ENCODE peak calls at places on chromosomes 2 and 18, in ten cellular contexts. One of them, this sample, is unnamed.

GRCh38 chr2:40488927-40489677 is 37.2 kb upstream of the SLC8A1 start:
- DNase-seq in AG10803: peak
- DNase-seq in M059J: peak
- DNase-seq in iPS-NIHi11: no peak
- DNase-seq in activated naive CD4-positive, alpha-beta T cell: no peak
- DNase-seq in ACHN: peak
- DNase-seq in T-helper 1 cell: no peak
- DNase-seq in bronchial epithelial cell: no peak
- DNase-seq in stimulated activated CD4-positive, alpha-beta T cell treated with anti-CD3 and anti-CD28 coated beads, Interleukin-2, amount 100 ng/mL, for 48 hours: no peak
- DNase-seq in amniotic stem cell: no peak
- DNase-seq in this sample: peak

GRCh38 chr2:239824051-239824694 is 201.0 kb downstream of the NDUFA10 start:
- DNase-seq in AG10803: no peak
- DNase-seq in M059J: peak
- DNase-seq in iPS-NIHi11: peak
- DNase-seq in activated naive CD4-positive, alpha-beta T cell: no peak
- DNase-seq in ACHN: peak
- DNase-seq in T-helper 1 cell: no peak
- DNase-seq in bronchial epithelial cell: peak
- DNase-seq in stimulated activated CD4-positive, alpha-beta T cell treated with anti-CD3 and anti-CD28 coated beads, Interleukin-2, amount 100 ng/mL, for 48 hours: no peak
- DNase-seq in amniotic stem cell: no peak
- DNase-seq in this sample: peak

GRCh38 chr2:100291152-100291970 is 30.9 kb downstream of the LONRF2 start:
- DNase-seq in AG10803: peak
- DNase-seq in M059J: peak
- DNase-seq in iPS-NIHi11: no peak
- DNase-seq in activated naive CD4-positive, alpha-beta T cell: no peak
- DNase-seq in ACHN: peak
- DNase-seq in T-helper 1 cell: peak
- DNase-seq in bronchial epithelial cell: peak
- DNase-seq in stimulated activated CD4-positive, alpha-beta T cell treated with anti-CD3 and anti-CD28 coated beads, Interleukin-2, amount 100 ng/mL, for 48 hours: peak
- DNase-seq in amniotic stem cell: peak
- DNase-seq in this sample: peak

GRCh38 chr2:96111823-96112500 is 4.4 kb downstream of the ADRA2B start:
- DNase-seq in AG10803: no peak
- DNase-seq in M059J: no peak
- DNase-seq in iPS-NIHi11: no peak
- DNase-seq in activated naive CD4-positive, alpha-beta T cell: no peak
- DNase-seq in ACHN: no peak
- DNase-seq in T-helper 1 cell: no peak
- DNase-seq in bronchial epithelial cell: peak
- DNase-seq in stimulated activated CD4-positive, alpha-beta T cell treated with anti-CD3 and anti-CD28 coated beads, Interleukin-2, amount 100 ng/mL, for 48 hours: no peak
- DNase-seq in amniotic stem cell: no peak
- DNase-seq in this sample: no peak

GRCh38 chr2:85516649-85517389 is 22.1 kb upstream of the MAT2A start:
- DNase-seq in AG10803: no peak
- DNase-seq in M059J: peak
- DNase-seq in iPS-NIHi11: no peak
- DNase-seq in activated naive CD4-positive, alpha-beta T cell: no peak
- DNase-seq in ACHN: no peak
- DNase-seq in T-helper 1 cell: no peak
- DNase-seq in bronchial epithelial cell: peak
- DNase-seq in stimulated activated CD4-positive, alpha-beta T cell treated with anti-CD3 and anti-CD28 coated beads, Interleukin-2, amount 100 ng/mL, for 48 hours: no peak
- DNase-seq in amniotic stem cell: no peak
- DNase-seq in this sample: peak

GRCh38 chr2:158686166-158686792 is 108.8 kb upstream of the DAPL1 start:
- DNase-seq in AG10803: peak
- DNase-seq in M059J: no peak
- DNase-seq in iPS-NIHi11: no peak
- DNase-seq in activated naive CD4-positive, alpha-beta T cell: no peak
- DNase-seq in ACHN: no peak
- DNase-seq in T-helper 1 cell: no peak
- DNase-seq in bronchial epithelial cell: no peak
- DNase-seq in stimulated activated CD4-positive, alpha-beta T cell treated with anti-CD3 and anti-CD28 coated beads, Interleukin-2, amount 100 ng/mL, for 48 hours: no peak
- DNase-seq in amniotic stem cell: peak
- DNase-seq in this sample: peak

GRCh38 chr2:175293776-175294175 is 112.3 kb upstream of the ATP5MC3 start:
- DNase-seq in AG10803: no peak
- DNase-seq in M059J: no peak
- DNase-seq in iPS-NIHi11: no peak
- DNase-seq in activated naive CD4-positive, alpha-beta T cell: no peak
- DNase-seq in ACHN: no peak
- DNase-seq in T-helper 1 cell: no peak
- DNase-seq in bronchial epithelial cell: peak
- DNase-seq in stimulated activated CD4-positive, alpha-beta T cell treated with anti-CD3 and anti-CD28 coated beads, Interleukin-2, amount 100 ng/mL, for 48 hours: no peak
- DNase-seq in amniotic stem cell: no peak
- DNase-seq in this sample: peak

GRCh38 chr2:85872536-85873161 is 16.1 kb downstream of the ST3GAL5 start:
- DNase-seq in AG10803: no peak
- DNase-seq in M059J: no peak
- DNase-seq in iPS-NIHi11: no peak
- DNase-seq in activated naive CD4-positive, alpha-beta T cell: no peak
- DNase-seq in ACHN: no peak
- DNase-seq in T-helper 1 cell: no peak
- DNase-seq in bronchial epithelial cell: no peak
- DNase-seq in stimulated activated CD4-positive, alpha-beta T cell treated with anti-CD3 and anti-CD28 coated beads, Interleukin-2, amount 100 ng/mL, for 48 hours: no peak
- DNase-seq in amniotic stem cell: no peak
- DNase-seq in this sample: no peak

GRCh38 chr2:191247381-191248057 is 2.3 kb downstream of the MYO1B start:
- DNase-seq in AG10803: peak
- DNase-seq in M059J: peak
- DNase-seq in iPS-NIHi11: no peak
- DNase-seq in activated naive CD4-positive, alpha-beta T cell: no peak
- DNase-seq in ACHN: peak
- DNase-seq in T-helper 1 cell: no peak
- DNase-seq in bronchial epithelial cell: peak
- DNase-seq in stimulated activated CD4-positive, alpha-beta T cell treated with anti-CD3 and anti-CD28 coated beads, Interleukin-2, amount 100 ng/mL, for 48 hours: no peak
- DNase-seq in amniotic stem cell: peak
- DNase-seq in this sample: peak

GRCh38 chr2:75320893-75321292 is 121.6 kb upstream of the TACR1 start:
- DNase-seq in AG10803: peak
- DNase-seq in M059J: peak
- DNase-seq in iPS-NIHi11: no peak
- DNase-seq in activated naive CD4-positive, alpha-beta T cell: no peak
- DNase-seq in ACHN: no peak
- DNase-seq in T-helper 1 cell: no peak
- DNase-seq in bronchial epithelial cell: no peak
- DNase-seq in stimulated activated CD4-positive, alpha-beta T cell treated with anti-CD3 and anti-CD28 coated beads, Interleukin-2, amount 100 ng/mL, for 48 hours: no peak
- DNase-seq in amniotic stem cell: no peak
- DNase-seq in this sample: no peak

GRCh38 chr18:21004721-21005120 is 106.9 kb downstream of the ROCK1 start:
- DNase-seq in AG10803: peak
- DNase-seq in M059J: peak
- DNase-seq in iPS-NIHi11: no peak
- DNase-seq in activated naive CD4-positive, alpha-beta T cell: no peak
- DNase-seq in ACHN: no peak
- DNase-seq in T-helper 1 cell: no peak
- DNase-seq in bronchial epithelial cell: peak
- DNase-seq in stimulated activated CD4-positive, alpha-beta T cell treated with anti-CD3 and anti-CD28 coated beads, Interleukin-2, amount 100 ng/mL, for 48 hours: no peak
- DNase-seq in amniotic stem cell: peak
- DNase-seq in this sample: peak

GRCh38 chr18:75612491-75612890 is 185.0 kb upstream of the SMIM21 start:
- DNase-seq in AG10803: no peak
- DNase-seq in M059J: no peak
- DNase-seq in iPS-NIHi11: no peak
- DNase-seq in activated naive CD4-positive, alpha-beta T cell: no peak
- DNase-seq in ACHN: no peak
- DNase-seq in T-helper 1 cell: no peak
- DNase-seq in bronchial epithelial cell: no peak
- DNase-seq in stimulated activated CD4-positive, alpha-beta T cell treated with anti-CD3 and anti-CD28 coated beads, Interleukin-2, amount 100 ng/mL, for 48 hours: no peak
- DNase-seq in amniotic stem cell: no peak
- DNase-seq in this sample: no peak

GRCh38 chr2:42450136-42450535 is 43.6 kb downstream of the KCNG3 start:
- DNase-seq in AG10803: peak
- DNase-seq in M059J: peak
- DNase-seq in iPS-NIHi11: no peak
- DNase-seq in activated naive CD4-positive, alpha-beta T cell: no peak
- DNase-seq in ACHN: peak
- DNase-seq in T-helper 1 cell: no peak
- DNase-seq in bronchial epithelial cell: peak
- DNase-seq in stimulated activated CD4-positive, alpha-beta T cell treated with anti-CD3 and anti-CD28 coated beads, Interleukin-2, amount 100 ng/mL, for 48 hours: no peak
- DNase-seq in amniotic stem cell: no peak
- DNase-seq in this sample: no peak

GRCh38 chr2:145597011-145597410 is 1077.1 kb upstream of the ZEB2 start:
- DNase-seq in AG10803: peak
- DNase-seq in M059J: no peak
- DNase-seq in iPS-NIHi11: no peak
- DNase-seq in activated naive CD4-positive, alpha-beta T cell: no peak
- DNase-seq in ACHN: no peak
- DNase-seq in T-helper 1 cell: no peak
- DNase-seq in bronchial epithelial cell: peak
- DNase-seq in stimulated activated CD4-positive, alpha-beta T cell treated with anti-CD3 and anti-CD28 coated beads, Interleukin-2, amount 100 ng/mL, for 48 hours: no peak
- DNase-seq in amniotic stem cell: no peak
- DNase-seq in this sample: peak

GRCh38 chr18:26911840-26912239 is 46.3 kb upstream of the AQP4 start:
- DNase-seq in AG10803: no peak
- DNase-seq in M059J: no peak
- DNase-seq in iPS-NIHi11: no peak
- DNase-seq in activated naive CD4-positive, alpha-beta T cell: no peak
- DNase-seq in ACHN: no peak
- DNase-seq in T-helper 1 cell: no peak
- DNase-seq in bronchial epithelial cell: no peak
- DNase-seq in stimulated activated CD4-positive, alpha-beta T cell treated with anti-CD3 and anti-CD28 coated beads, Interleukin-2, amount 100 ng/mL, for 48 hours: no peak
- DNase-seq in amniotic stem cell: no peak
- DNase-seq in this sample: no peak

GRCh38 chr18:79413025-79413424 is 17.3 kb downstream of the NFATC1 start:
- DNase-seq in AG10803: no peak
- DNase-seq in M059J: no peak
- DNase-seq in iPS-NIHi11: no peak
- DNase-seq in activated naive CD4-positive, alpha-beta T cell: no peak
- DNase-seq in ACHN: no peak
- DNase-seq in T-helper 1 cell: no peak
- DNase-seq in bronchial epithelial cell: no peak
- DNase-seq in stimulated activated CD4-positive, alpha-beta T cell treated with anti-CD3 and anti-CD28 coated beads, Interleukin-2, amount 100 ng/mL, for 48 hours: no peak
- DNase-seq in amniotic stem cell: no peak
- DNase-seq in this sample: no peak

GRCh38 chr2:190267302-190267701 is 52.3 kb downstream of the HIBCH start:
- DNase-seq in AG10803: peak
- DNase-seq in M059J: peak
- DNase-seq in iPS-NIHi11: no peak
- DNase-seq in activated naive CD4-positive, alpha-beta T cell: no peak
- DNase-seq in ACHN: peak
- DNase-seq in T-helper 1 cell: no peak
- DNase-seq in bronchial epithelial cell: peak
- DNase-seq in stimulated activated CD4-positive, alpha-beta T cell treated with anti-CD3 and anti-CD28 coated beads, Interleukin-2, amount 100 ng/mL, for 48 hours: no peak
- DNase-seq in amniotic stem cell: peak
- DNase-seq in this sample: peak

GRCh38 chr18:34659579-34660517 is 50.2 kb upstream of the DTNA start:
- DNase-seq in AG10803: peak
- DNase-seq in M059J: peak
- DNase-seq in iPS-NIHi11: peak
- DNase-seq in activated naive CD4-positive, alpha-beta T cell: no peak
- DNase-seq in ACHN: peak
- DNase-seq in T-helper 1 cell: no peak
- DNase-seq in bronchial epithelial cell: peak
- DNase-seq in stimulated activated CD4-positive, alpha-beta T cell treated with anti-CD3 and anti-CD28 coated beads, Interleukin-2, amount 100 ng/mL, for 48 hours: no peak
- DNase-seq in amniotic stem cell: peak
- DNase-seq in this sample: peak

GRCh38 chr2:240811346-240812300 is 8.4 kb downstream of the KIF1A start:
- DNase-seq in AG10803: no peak
- DNase-seq in M059J: no peak
- DNase-seq in iPS-NIHi11: no peak
- DNase-seq in activated naive CD4-positive, alpha-beta T cell: no peak
- DNase-seq in ACHN: no peak
- DNase-seq in T-helper 1 cell: no peak
- DNase-seq in bronchial epithelial cell: no peak
- DNase-seq in stimulated activated CD4-positive, alpha-beta T cell treated with anti-CD3 and anti-CD28 coated beads, Interleukin-2, amount 100 ng/mL, for 48 hours: no peak
- DNase-seq in amniotic stem cell: no peak
- DNase-seq in this sample: no peak

This sample was measured in epithelial cell of esophagus.